ENCODE peak calls at places on chromosome X, in six cellular contexts. L, J, D, K, W and I are unnamed samples.

GRCh38 chrX:41621236-41621651 is 67.5 kb upstream of the GPR34 start:
- DNase-seq in W (no peak), D (peak; percentile 1), K (peak; percentile 74), J (no peak), L (peak; percentile 40), I (no peak)

GRCh38 chrX:154596290-154596929 is 11.5 kb downstream of the CTAG1A start:
- DNase-seq in L (no peak), D (no peak), K (no peak), J (no peak), W (peak; percentile 63), I (peak; percentile 90)

GRCh38 chrX:2485789-2486345 is 14.9 kb downstream of the DHRSX start:
- DNase-seq in K (no peak), W (no peak), J (no peak), L (no peak), D (no peak), I (no peak)

GRCh38 chrX:28638775-28639174 is 51.5 kb downstream of the IL1RAPL1 start:
- DNase-seq in W (no peak), J (peak; percentile 64), K (no peak), D (no peak), L (no peak), I (no peak)

GRCh38 chrX:19545651-19546050 is 30.3 kb upstream of the MAP3K15 start:
- DNase-seq in L (no peak), K (no peak), D (no peak), J (no peak), W (no peak), I (no peak)

GRCh38 chrX:46310815-46311497 is 234.3 kb downstream of the ZNF674 start:
- DNase-seq in D (no peak), L (no peak), J (no peak), K (no peak), W (no peak), I (no peak)

GRCh38 chrX:23788521-23788920 is 5.5 kb downstream of the SAT1 start:
- DNase-seq in D (no peak), K (no peak), J (no peak), W (no peak), L (no peak), I (no peak)

GRCh38 chrX:113305496-113305895 is 464.9 kb upstream of the AMOT start:
- DNase-seq in J (no peak), K (no peak), D (no peak), W (no peak), L (no peak), I (no peak)

GRCh38 chrX:128929281-128930057 is 593.8 kb downstream of the SMARCA1 start:
- DNase-seq in W (no peak), K (no peak), J (no peak), D (no peak), L (no peak), I (no peak)

GRCh38 chrX:47664737-47665136 is 5.8 kb upstream of the UXT start:
- DNase-seq in J (no peak), D (no peak), K (peak; percentile 67), L (no peak), W (no peak), I (no peak)

GRCh38 chrX:44874481-44875184 is 1.6 kb downstream of the KDM6A start:
- DNase-seq in W (no peak), L (peak; percentile 77), J (no peak), D (peak; percentile 57), K (peak; percentile 75), I (no peak)

GRCh38 chrX:44306336-44306735 is 37.1 kb downstream of the EFHC2 start:
- DNase-seq in K (no peak), D (no peak), J (no peak), L (no peak), W (no peak), I (no peak)

GRCh38 chrX:34578237-34578636 is 78.8 kb downstream of the TMEM47 start:
- DNase-seq in L (peak; percentile 0), J (no peak), W (no peak), D (peak; percentile 59), K (peak; percentile 0), I (peak; percentile 75)

GRCh38 chrX:77597090-77597489 is 149.9 kb downstream of the FGF16 start:
- DNase-seq in J (no peak), L (peak; percentile 4), D (peak; percentile 41), W (no peak), K (no peak), I (no peak)

DNA sequence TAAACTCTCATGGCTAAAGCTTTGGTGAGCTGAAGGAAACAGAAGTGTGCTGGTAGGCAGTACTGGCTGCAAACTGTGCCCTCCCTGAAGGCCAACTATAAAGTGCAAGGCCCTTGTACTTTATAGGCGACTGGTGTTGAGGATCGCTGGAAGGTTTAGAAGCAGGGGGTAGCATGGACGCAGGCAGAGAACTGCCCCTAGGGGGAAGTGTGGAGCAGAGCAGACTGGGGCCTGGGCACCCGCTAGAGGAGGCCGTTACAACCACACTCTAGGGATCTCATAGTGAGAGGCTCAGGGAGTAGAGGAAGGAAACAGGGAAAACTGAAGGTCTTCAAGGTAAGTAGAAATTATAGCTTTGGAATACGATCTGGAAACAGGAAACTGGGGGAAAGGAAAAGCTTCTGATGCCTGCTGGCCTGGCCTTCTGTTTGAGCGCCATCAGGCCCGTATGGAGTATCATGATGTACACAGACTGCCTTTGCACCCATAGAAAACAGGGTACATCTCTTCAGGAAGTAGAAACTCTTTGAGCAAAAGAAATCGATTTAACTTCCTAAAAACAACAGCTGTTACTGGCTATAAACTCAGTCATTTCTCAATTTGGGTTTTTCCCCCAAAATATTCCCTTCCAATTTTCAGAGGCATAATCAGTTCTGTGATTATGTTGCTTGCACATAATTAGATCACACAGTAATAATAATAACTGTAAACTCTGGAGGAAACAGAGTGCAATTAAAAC is 23.9 kb upstream of the TMSB4X start:
- DNase-seq in J (no peak), K (peak; percentile 84), L (peak; percentile 39), D (no peak), W (no peak), I (no peak)
- H3K9ac ChIP-seq in J (no peak overlapping the region), K (peak overlapping the region; percentile 62), L (no peak overlapping the region), D (peak overlapping the region; percentile 54), W (no peak overlapping the region), I (no peak overlapping the region)

GRCh38 chrX:65674351-65674893 is 7.0 kb downstream of the MSN start:
- DNase-seq in K (no peak), D (peak; percentile 43), J (no peak), L (no peak), W (no peak), I (no peak)
- TF ChIP-seq POLR2AphosphoS5 in K (no peak), D (peak; percentile 12), J (no peak), L (no peak), W (no peak), I (no peak)

GRCh38 chrX:130121505-130121800 is 11.2 kb upstream of the ELF4 start:
- DNase-seq in K (no peak), W (no peak), J (no peak), D (no peak), L (no peak), I (no peak)
- H3K4me3 ChIP-seq in K (no peak overlapping the region), W (no peak overlapping the region), J (peak overlapping the region; percentile 47), D (no peak overlapping the region), L (no peak overlapping the region), I (no peak overlapping the region)

GRCh38 chrX:123755107-123755506 is 22.3 kb upstream of the THOC2 start:
- DNase-seq in L (no peak), J (no peak), K (no peak), W (no peak), D (peak; percentile 16), I (no peak)

GRCh38 chrX:123753656-123754350 is 21.0 kb upstream of the THOC2 start:
- DNase-seq in W (no peak), D (no peak), L (no peak), J (no peak), K (no peak), I (no peak)

DNA sequence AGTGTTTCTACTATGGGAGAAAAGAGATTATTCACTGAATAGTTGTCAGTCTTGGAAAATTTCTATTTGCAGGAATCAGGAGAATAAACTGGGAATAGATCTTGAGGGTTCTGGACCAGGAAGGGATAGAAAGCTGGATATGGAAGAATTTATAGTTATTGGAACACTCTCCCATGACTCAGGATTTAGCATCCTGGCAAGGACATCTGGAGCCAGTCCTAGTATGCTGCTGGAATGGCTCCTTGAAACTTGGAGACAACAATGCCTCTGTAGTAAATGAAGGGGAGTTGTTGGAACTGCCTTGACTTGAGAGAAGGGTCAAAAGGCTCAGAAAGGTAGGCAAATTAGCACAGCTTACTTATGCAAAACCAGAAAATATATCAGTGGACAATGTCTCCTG is 23.5 kb upstream of the THOC2 start:
- DNase-seq in J (no peak), W (no peak), D (peak; percentile 7), K (no peak), L (no peak), I (no peak)
- H3K9ac ChIP-seq in J (no peak overlapping the region), W (no peak overlapping the region), D (no peak overlapping the region), K (no peak overlapping the region), L (no peak overlapping the region), I (no peak overlapping the region)